ENCODE peak calls at places on chromosomes 11 and 22, in seven cellular contexts. P, Y, J, W, D, N and S are unnamed samples.

GRCh38 chr22:39343259-39344045 is 6.3 kb upstream of the SYNGR1 start:
- DNase-seq in P (peak; percentile 75), Y (peak; percentile 73), J (peak; percentile 41), W (peak; percentile 57), D (peak; percentile 66), N (peak; percentile 77), S (peak; percentile 51)

GRCh38 chr11:15471028-15471708 is 356.4 kb downstream of the INSC start:
- DNase-seq in P (no peak), Y (peak; percentile 97), J (no peak), W (no peak), D (no peak), N (no peak), S (no peak)

GRCh38 chr11:19432370-19433163 is 191.8 kb upstream of the E2F8 start:
- DNase-seq in P (no peak), Y (peak; percentile 9), J (no peak), W (no peak), D (no peak), N (peak; percentile 92), S (no peak)

GRCh38 chr22:38203090-38203810 is 1.5 kb downstream of the MAFF start:
- DNase-seq in P (peak; percentile 85), Y (peak; percentile 78), J (no peak), W (peak; percentile 74), D (peak; percentile 79), N (peak; percentile 48), S (peak; percentile 49)

GRCh38 chr11:22787565-22788162 is 41.9 kb downstream of the SVIP start:
- DNase-seq in P (no peak), Y (peak; percentile 59), J (no peak), W (peak; percentile 57), D (no peak), N (peak; percentile 72), S (peak; percentile 47)

GRCh38 chr11:9265211-9266131 is at the start of gene DENND5A:
- DNase-seq in P (peak; percentile 82), Y (peak; percentile 49), J (peak; percentile 88), W (peak; percentile 53), D (peak; percentile 69), N (peak; percentile 94), S (peak; percentile 34)

GRCh38 chr11:68935516-68936357 is 32.0 kb downstream of the IGHMBP2 start:
- DNase-seq in P (no peak), Y (no peak), J (no peak), W (no peak), D (no peak), N (no peak), S (no peak)

GRCh38 chr11:122882809-122883681 is 486 bp downstream of the JHY start:
- DNase-seq in P (peak; percentile 49), Y (peak; percentile 62), J (peak; percentile 55), W (peak; percentile 67), D (peak; percentile 53), N (peak; percentile 88), S (peak; percentile 36)

GRCh38 chr11:126391970-126392637 is 36.6 kb downstream of the ST3GAL4 start:
- DNase-seq in P (no peak), Y (no peak), J (no peak), W (no peak), D (no peak), N (peak; percentile 22), S (no peak)

GRCh38 chr11:9060700-9061111 is 30.7 kb downstream of the SCUBE2 start:
- DNase-seq in P (no peak), Y (no peak), J (no peak), W (peak; percentile 68), D (no peak), N (no peak), S (no peak)

GRCh38 chr22:32801436-32802290 is at the start of gene TIMP3:
- DNase-seq in P (peak; percentile 63), Y (peak; percentile 10), J (peak; percentile 94), W (no peak), D (peak; percentile 82), N (peak; percentile 93), S (no peak)

GRCh38 chr22:33584152-33584551 is 336.1 kb downstream of the LARGE1 start:
- DNase-seq in P (no peak), Y (no peak), J (no peak), W (no peak), D (no peak), N (no peak), S (no peak)

GRCh38 chr11:121318848-121319834 is 26.6 kb downstream of the SC5D start:
- DNase-seq in P (no peak), Y (peak; percentile 55), J (no peak), W (peak; percentile 61), D (no peak), N (peak; percentile 74), S (peak; percentile 17)

GRCh38 chr11:72681226-72682153 is 7.3 kb upstream of the PDE2A start:
- DNase-seq in P (no peak), Y (peak; percentile 9), J (no peak), W (no peak), D (no peak), N (peak; percentile 51), S (no peak)

GRCh38 chr22:37925767-37926166 is 19.7 kb downstream of the MICALL1 start:
- DNase-seq in P (no peak), Y (no peak), J (no peak), W (no peak), D (no peak), N (no peak), S (no peak)

GRCh38 chr11:2071748-2072385 is 67.3 kb downstream of the IGF2 start:
- DNase-seq in P (peak; percentile 9), Y (no peak), J (no peak), W (no peak), D (no peak), N (no peak), S (no peak)

GRCh38 chr11:44949160-44950035 is 1.3 kb downstream of the TP53I11 start:
- DNase-seq in P (no peak), Y (peak; percentile 46), J (no peak), W (peak; percentile 25), D (no peak), N (peak; percentile 61), S (no peak)

GRCh38 chr11:3747704-3748103 is 49.6 kb downstream of the NUP98 start:
- DNase-seq in P (no peak), Y (no peak), J (no peak), W (no peak), D (no peak), N (peak; percentile 92), S (no peak)

GRCh38 chr11:11177156-11177808 is 175.8 kb downstream of the CSNK2A3 start:
- DNase-seq in P (no peak), Y (no peak), J (no peak), W (no peak), D (no peak), N (no peak), S (no peak)

GRCh38 chr11:103529217-103529684 is 420.0 kb downstream of the DYNC2H1 start:
- DNase-seq in P (no peak), Y (no peak), J (no peak), W (no peak), D (no peak), N (peak; percentile 94), S (no peak)

GRCh38 chr11:12746593-12747097 is 72.4 kb downstream of the TEAD1 start:
- DNase-seq in P (no peak), Y (no peak), J (peak; percentile 71), W (no peak), D (peak; percentile 55), N (peak; percentile 40), S (no peak)

GRCh38 chr11:69540118-69541000 is 58.9 kb downstream of the LINC01488 start:
- DNase-seq in P (no peak), Y (no peak), J (peak; percentile 54), W (no peak), D (no peak), N (no peak), S (no peak)

DNA sequence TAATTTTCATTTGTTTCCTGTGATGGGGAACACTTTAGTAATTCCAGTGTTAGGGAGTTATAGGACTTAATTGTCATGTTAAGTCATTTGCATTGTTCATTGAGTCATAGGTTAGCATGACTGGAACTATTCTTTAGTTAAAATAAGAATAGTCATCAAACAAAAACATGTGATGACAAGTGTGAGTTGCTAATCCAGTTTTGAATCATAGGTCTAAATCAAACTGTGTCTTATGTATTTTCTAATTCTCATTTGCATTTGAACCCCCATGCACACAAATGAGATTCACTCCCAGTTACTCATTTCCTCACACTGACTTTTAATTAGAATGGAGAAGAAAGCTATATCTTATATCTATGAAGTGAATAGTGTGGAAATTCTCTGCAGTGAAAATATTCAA is 405.6 kb downstream of the LRRC4C start:
- DNase-seq in P (no peak), Y (no peak), J (no peak), W (no peak), D (no peak), N (no peak), S (no peak)
- H3K4me3 ChIP-seq in P (no peak overlapping the region), Y (no peak overlapping the region), J (no peak overlapping the region), W (no peak overlapping the region), D (no peak overlapping the region), N (no peak overlapping the region), S (no peak overlapping the region)

DNA sequence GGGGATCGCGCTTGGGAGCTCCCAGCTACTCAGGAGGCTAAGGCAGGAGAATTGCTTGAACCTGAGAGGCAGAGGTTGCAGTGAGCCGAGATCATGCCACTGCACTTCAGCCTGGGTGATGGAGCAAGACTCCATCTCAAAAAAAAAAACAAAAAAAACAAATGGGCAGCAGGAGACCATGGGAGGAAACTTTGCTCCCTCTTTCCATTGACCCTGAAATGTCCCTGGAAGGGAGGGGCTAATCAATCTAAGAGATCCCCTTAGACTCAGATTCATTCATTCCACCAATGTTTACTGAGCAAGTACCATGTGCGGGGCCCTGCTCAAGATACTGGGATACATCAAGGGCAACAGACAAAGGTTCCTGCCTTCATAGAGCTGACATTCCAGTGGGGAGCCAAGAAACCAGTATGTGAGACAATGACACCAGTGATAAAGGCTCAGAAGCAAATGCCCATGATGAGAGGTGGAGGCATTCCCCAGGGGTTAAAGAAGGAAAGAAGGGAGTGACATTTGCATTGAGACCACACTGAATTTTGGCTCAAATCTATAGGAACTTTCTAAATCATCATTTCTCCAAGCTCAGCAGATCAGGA is 37.7 kb upstream of the TFIP11 start:
- DNase-seq in P (no peak), Y (no peak), J (no peak), W (no peak), D (no peak), N (no peak), S (no peak)
- H3K4me1 ChIP-seq in P (peaks cover 13% of the 10 kb centered on the region), Y (no peaks in the 10 kb centered on the region), J (peaks cover 92% of the 10 kb centered on the region), W (peaks cover 4% of the 10 kb centered on the region), D (no peaks in the 10 kb centered on the region), N (peaks cover 38% of the 10 kb centered on the region), S (no peaks in the 10 kb centered on the region)

DNA sequence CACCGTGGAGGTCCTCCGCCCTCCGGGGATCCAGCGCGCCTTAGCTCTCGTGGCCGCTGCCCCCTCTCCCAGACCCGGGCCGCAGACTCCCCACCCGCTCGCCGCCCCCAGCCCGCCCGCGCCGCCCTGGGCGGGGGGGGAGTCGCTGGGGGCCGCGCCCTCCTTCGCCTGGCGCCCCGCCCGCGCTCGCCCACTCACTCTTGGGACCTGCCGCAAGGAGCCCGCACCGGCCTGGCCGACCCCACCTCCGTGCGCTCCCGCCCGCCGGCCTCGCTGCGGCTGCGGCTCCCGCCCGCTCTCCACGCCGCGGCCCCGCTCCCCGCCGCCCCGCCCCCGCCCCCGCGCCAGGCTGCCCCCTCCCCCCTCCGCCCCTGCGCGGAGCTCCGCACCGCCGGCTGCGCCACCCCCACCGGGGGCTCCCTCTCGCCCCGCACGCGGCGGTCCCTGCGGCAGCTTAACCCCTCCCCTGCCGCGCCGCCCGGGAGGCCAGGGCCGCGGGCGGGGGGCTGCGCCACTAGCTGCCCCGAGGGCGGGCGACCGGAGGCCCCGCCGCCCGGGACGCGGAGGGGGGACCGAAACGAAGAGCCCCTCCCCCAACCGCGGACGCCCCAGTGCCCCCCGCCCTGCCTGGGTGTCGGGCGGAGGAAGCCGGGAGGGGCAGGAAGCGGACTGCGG is 739 bp upstream of the RASGRP2 start:
- DNase-seq in P (no peak), Y (no peak), J (no peak), W (peak; percentile 59), D (no peak), N (no peak), S (peak; percentile 69)
- H3K27me3 ChIP-seq in P (peaks cover 58% of the 10 kb centered on the region), Y (no peaks in the 10 kb centered on the region), J (no peaks in the 10 kb centered on the region), W (no peaks in the 10 kb centered on the region), D (no peaks in the 10 kb centered on the region), N (peaks cover 32% of the 10 kb centered on the region), S (no peaks in the 10 kb centered on the region)

GRCh38 chr22:36377022-36377631 is 10.6 kb downstream of the MYH9 start:
- DNase-seq in P (no peak), Y (peak; percentile 74), J (no peak), W (peak; percentile 92), D (no peak), N (no peak), S (no peak)
- H3K4me3 ChIP-seq in P (no peak overlapping the region), Y (no peak overlapping the region), J (peak overlapping the region; percentile 15), W (peak overlapping the region; percentile 81), D (no peak overlapping the region), N (no peak overlapping the region), S (peak overlapping the region; percentile 37)